ENCODE peak calls at places on chromosomes 1 and 21, in five cellular contexts. D, Z, L, J and B are unnamed samples.

GRCh38 chr1:64340361-64340760 is 129.6 kb upstream of the CACHD1 start:
- DNase-seq in D (no peak), Z (no peak), L (no peak), J (no peak), B (no peak)

GRCh38 chr21:33817663-33818433 is 97.8 kb downstream of the ATP5PO start:
- DNase-seq in D (no peak), Z (no peak), L (no peak), J (no peak), B (no peak)

GRCh38 chr1:44422161-44422560 is 17.1 kb downstream of the RNF220 start:
- DNase-seq in D (no peak), Z (no peak), L (no peak), J (no peak), B (no peak)

GRCh38 chr21:36916718-36917117 is 49.8 kb downstream of the HLCS start:
- DNase-seq in D (no peak), Z (no peak), L (no peak), J (no peak), B (no peak)

GRCh38 chr1:224755586-224755985 is 139.5 kb downstream of the CNIH3 start:
- DNase-seq in D (no peak), Z (no peak), L (no peak), J (no peak), B (no peak)

GRCh38 chr1:69846267-69846666 is 278.5 kb downstream of the LRRC7 start:
- DNase-seq in D (no peak), Z (no peak), L (no peak), J (no peak), B (no peak)

GRCh38 chr1:51719146-51719545 is 102.3 kb downstream of the OSBPL9 start:
- DNase-seq in D (no peak), Z (no peak), L (no peak), J (no peak), B (no peak)

GRCh38 chr1:82567308-82567707 is 766.6 kb downstream of the ADGRL2 start:
- DNase-seq in D (no peak), Z (no peak), L (no peak), J (no peak), B (no peak)

GRCh38 chr1:204445860-204446412 is 34.3 kb upstream of the PPP1R15B start:
- DNase-seq in D (peak), Z (no peak), L (no peak), J (peak), B (no peak)

GRCh38 chr1:73821520-73821919 is 376.5 kb downstream of the LRRIQ3 start:
- DNase-seq in D (no peak), Z (no peak), L (no peak), J (no peak), B (no peak)

GRCh38 chr1:64470670-64471217 is 815 bp downstream of the CACHD1 start:
- DNase-seq in D (peak), Z (peak), L (peak), J (no peak), B (no peak)

GRCh38 chr1:239816090-239816812 is 275.4 kb upstream of the FMN2 start:
- DNase-seq in D (peak), Z (peak), L (no peak), J (peak), B (no peak)

GRCh38 chr21:24939288-24939687 is 668.0 kb downstream of the MRPL39 start:
- DNase-seq in D (no peak), Z (no peak), L (no peak), J (no peak), B (no peak)

GRCh38 chr21:21019681-21020080 is 21.5 kb downstream of the NCAM2 start:
- DNase-seq in D (no peak), Z (no peak), L (no peak), J (peak), B (no peak)

GRCh38 chr1:3073520-3074296 is 4.7 kb downstream of the PRDM16 start:
- DNase-seq in D (no peak), Z (no peak), L (no peak), J (no peak), B (no peak)

GRCh38 chr1:162983671-162984425 is 85.3 kb upstream of the RGS4 start:
- DNase-seq in D (no peak), Z (no peak), L (no peak), J (no peak), B (no peak)

GRCh38 chr1:202501281-202501680 is 152.8 kb downstream of the PPP1R12B start:
- DNase-seq in D (peak), Z (no peak), L (no peak), J (peak), B (no peak)

GRCh38 chr1:185971688-185972087 is 237.5 kb downstream of the HMCN1 start:
- DNase-seq in D (no peak), Z (no peak), L (no peak), J (peak), B (no peak)

GRCh38 chr1:228084325-228084724 is 1.8 kb downstream of the ARF1 start:
- DNase-seq in D (no peak), Z (no peak), L (no peak), J (peak), B (no peak)

GRCh38 chr1:103517380-103518047 is 8.0 kb upstream of the RNPC3 start:
- DNase-seq in D (no peak), Z (no peak), L (no peak), J (peak), B (no peak)

GRCh38 chr1:184479435-184480202 is 92.8 kb downstream of the C1orf21 start:
- DNase-seq in D (no peak), Z (no peak), L (no peak), J (no peak), B (no peak)

GRCh38 chr1:116374340-116375164 is 1.5 kb downstream of the ATP1A1 start:
- DNase-seq in D (no peak), Z (no peak), L (peak), J (no peak), B (no peak)

GRCh38 chr1:24186993-24187790 is at the start of gene IFNLR1:
- DNase-seq in D (peak), Z (peak), L (peak), J (no peak), B (no peak)

GRCh38 chr1:205294175-205294913 is 27.2 kb downstream of the NUAK2 start:
- DNase-seq in D (peak), Z (peak), L (no peak), J (peak), B (no peak)

GRCh38 chr1:3440711-3441389 is 13.6 kb upstream of the ARHGEF16 start:
- DNase-seq in D (no peak), Z (no peak), L (no peak), J (no peak), B (no peak)

GRCh38 chr1:112954059-112954458 is 1.9 kb downstream of the SLC16A1 start:
- DNase-seq in D (no peak), Z (no peak), L (no peak), J (peak), B (no peak)

GRCh38 chr21:42312626-42313104 is 2.5 kb downstream of the TFF3 start:
- DNase-seq in D (no peak), Z (no peak), L (no peak), J (no peak), B (no peak)

DNA sequence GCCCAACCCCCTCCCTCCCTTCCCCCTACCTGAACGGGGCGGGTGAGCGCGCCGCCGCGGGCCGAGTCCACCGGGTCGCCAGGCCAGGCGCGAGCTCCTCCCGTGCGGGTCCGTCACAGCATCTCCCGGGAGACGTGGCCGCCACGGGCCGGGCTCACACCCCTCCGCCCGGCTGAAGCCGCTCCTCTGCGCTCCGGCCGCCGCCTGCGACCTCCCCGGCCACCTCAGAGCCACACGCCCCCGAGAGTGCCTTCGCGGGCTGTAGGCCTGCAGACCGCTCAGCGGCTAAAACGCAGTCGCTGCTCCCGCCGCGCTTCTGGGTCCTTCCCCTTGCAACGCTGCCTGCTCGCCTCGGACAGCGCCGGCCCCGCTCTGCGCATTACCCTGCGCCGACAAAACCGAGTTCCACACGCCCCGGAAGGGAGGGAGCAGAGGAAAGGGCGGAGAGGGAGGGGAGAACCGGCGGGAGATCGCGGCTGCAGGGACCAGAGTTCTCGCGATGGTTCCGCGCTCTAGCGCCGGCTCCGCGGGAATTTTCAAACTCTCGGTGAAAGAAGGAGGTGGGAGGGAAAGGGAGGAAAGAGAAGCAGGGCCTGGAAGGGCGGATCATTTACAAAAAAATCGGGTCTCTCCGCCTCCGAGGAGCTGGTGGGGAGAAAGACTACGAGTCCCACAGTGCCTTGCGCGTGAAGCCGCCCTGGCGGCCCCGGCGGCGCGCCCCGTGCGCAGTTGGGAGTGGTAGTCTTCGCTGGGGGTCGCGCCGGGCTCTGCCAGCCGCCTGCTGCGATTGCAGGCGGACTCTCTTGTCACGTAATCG is at the start of gene AHCTF1:
- DNase-seq in D (peak), Z (peak), L (peak), J (peak), B (peak)
- TF ChIP-seq CTCF in D (no peak), Z (no peak), L (no peak), J (peak), B (no peak)

GRCh38 chr1:38657873-38658272 is 201.7 kb downstream of the RRAGC start:
- DNase-seq in D (no peak), Z (no peak), L (no peak), J (no peak), B (no peak)
- H3K27ac ChIP-seq in D (no peak), Z (no peak), L (no peak), J (no peak), B (no peak)

GRCh38 chr1:90850925-90851710 is 134.0 kb upstream of the BARHL2 start:
- DNase-seq in D (peak), Z (peak), L (peak), J (peak), B (no peak)
- TF ChIP-seq POLR2A in D (peak), Z (no peak), L (peak), J (no peak), B (no peak)

GRCh38 chr1:153291514-153291913 is 21.2 kb downstream of the PGLYRP3 start:
- DNase-seq in D (no peak), Z (no peak), L (no peak), J (no peak), B (no peak)

GRCh38 chr1:153292740-153293479 is 19.8 kb downstream of the PGLYRP3 start:
- DNase-seq in D (no peak), Z (no peak), L (no peak), J (no peak), B (no peak)

GRCh38 chr1:153292185-153292584 is 20.6 kb downstream of the PGLYRP3 start:
- DNase-seq in D (no peak), Z (no peak), L (no peak), J (no peak), B (no peak)

GRCh38 chr1:153293480-153293775 is 19.3 kb downstream of the PGLYRP3 start:
- DNase-seq in D (no peak), Z (no peak), L (no peak), J (no peak), B (no peak)

GRCh38 chr1:153288634-153289275 is 24.0 kb downstream of the PGLYRP3 start:
- DNase-seq in D (peak), Z (no peak), L (no peak), J (no peak), B (no peak)
- TF ChIP-seq CTCF in D (peak), Z (no peak), L (no peak), J (peak), B (peak)